ENCODE peak calls at places on chromosomes 12 and 14, in five cellular contexts. R is AG09309; U is naive thymus-derived CD8-positive, alpha-beta T cell; B is activated CD4-positive, alpha-beta T cell treated with anti-CD3 and anti-CD28 coated beads, Interleukin-2, amount 10 ng/mL, durations not matched to agents 7 days and 5 days; L is iris pigment epithelial cell. I is an unnamed sample.

GRCh38 chr12:122888232-122888752 is 7.6 kb downstream of the VPS37B start:
- DNase-seq in R (no peak), U (peak; percentile 73), L (peak; percentile 90), B (peak; percentile 68), I (peak; percentile 97)

GRCh38 chr12:6323340-6323994 is 13.0 kb downstream of the PLEKHG6 start:
- DNase-seq in U (no peak), B (peak; percentile 49), L (peak; percentile 92), R (peak; percentile 85), I (peak; percentile 93)

GRCh38 chr12:122356192-122356635 is 66.3 kb downstream of the CLIP1 start:
- DNase-seq in U (no peak), B (peak; percentile 74), R (no peak), L (peak; percentile 66), I (peak; percentile 60)

GRCh38 chr14:33956640-33957039 is 5.8 kb upstream of the EGLN3 start:
- DNase-seq in U (no peak), R (no peak), B (no peak), L (no peak), I (no peak)

GRCh38 chr14:89214221-89214965 is 202.6 kb downstream of the FOXN3 start:
- DNase-seq in R (no peak), U (no peak), B (no peak), L (no peak), I (peak; percentile 63)

GRCh38 chr14:93219103-93219726 is 12.2 kb downstream of the UBR7 start:
- DNase-seq in B (peak; percentile 69), R (no peak), U (peak; percentile 14), L (peak; percentile 73), I (peak; percentile 67)

GRCh38 chr14:95156765-95157194 is 549 bp downstream of the DICER1 start:
- DNase-seq in R (no peak), L (peak; percentile 39), B (peak; percentile 36), U (peak; percentile 10), I (peak; percentile 41)

GRCh38 chr14:74882103-74882920 is 596 bp downstream of the DLST start:
- DNase-seq in R (no peak), B (peak; percentile 57), U (peak; percentile 57), L (peak; percentile 74), I (peak; percentile 54)

GRCh38 chr14:81427348-81428058 is 27.4 kb upstream of the STON2 start:
- DNase-seq in R (no peak), U (no peak), B (no peak), L (no peak), I (peak; percentile 11)

GRCh38 chr14:49294736-49295135 is 291.4 kb downstream of the RPS29 start:
- DNase-seq in R (no peak), L (no peak), U (no peak), B (no peak), I (no peak)

GRCh38 chr12:63041601-63042000 is 106.7 kb upstream of the PPM1H start:
- DNase-seq in B (no peak), U (no peak), L (no peak), R (no peak), I (no peak)

GRCh38 chr12:53538209-53538689 is 31.0 kb upstream of the NPFF start:
- DNase-seq in L (peak; percentile 83), R (peak; percentile 84), U (no peak), B (no peak), I (no peak)

I was measured in kidney tubule cell.